ENCODE peak calls at places on chromosomes 5 and 9, in four cellular contexts. One of them, this sample, is unnamed.

GRCh38 chr9:76905984-76906861 is at the start of gene PRUNE2:
- DNase-seq in PC-3: peak; percentile 21
- DNase-seq in fibroblast of lung: peak; percentile 92
- DNase-seq in OCI-LY7: no peak
- DNase-seq in this sample: no peak

GRCh38 chr5:56244676-56245075 is 11.5 kb upstream of the ANKRD55 start:
- DNase-seq in fibroblast of lung: no peak
- DNase-seq in PC-3: no peak
- DNase-seq in OCI-LY7: no peak
- DNase-seq in this sample: no peak

GRCh38 chr9:12817702-12818101 is 42.9 kb downstream of the LURAP1L start:
- DNase-seq in OCI-LY7: no peak
- DNase-seq in fibroblast of lung: peak; percentile 75
- DNase-seq in PC-3: peak; percentile 88
- DNase-seq in this sample: no peak

GRCh38 chr9:132670359-132670815 is at the start of gene GTF3C4:
- DNase-seq in OCI-LY7: peak; percentile 91
- DNase-seq in PC-3: peak; percentile 61
- DNase-seq in fibroblast of lung: peak; percentile 41
- DNase-seq in this sample: peak; percentile 89

GRCh38 chr5:60851681-60852080 is 7.6 kb upstream of the ELOVL7 start:
- DNase-seq in OCI-LY7: no peak
- DNase-seq in PC-3: no peak
- DNase-seq in fibroblast of lung: peak; percentile 29
- DNase-seq in this sample: no peak

GRCh38 chr5:149675467-149676201 is 54.5 kb upstream of the PPARGC1B start:
- DNase-seq in PC-3: no peak
- DNase-seq in fibroblast of lung: no peak
- DNase-seq in OCI-LY7: no peak
- DNase-seq in this sample: no peak

GRCh38 chr5:164555809-164556208 is 1050.4 kb downstream of the MAT2B start:
- DNase-seq in fibroblast of lung: no peak
- DNase-seq in PC-3: peak; percentile 26
- DNase-seq in OCI-LY7: no peak
- DNase-seq in this sample: no peak

GRCh38 chr5:643811-644271 is 31.7 kb downstream of the CEP72 start:
- DNase-seq in fibroblast of lung: no peak
- DNase-seq in PC-3: no peak
- DNase-seq in OCI-LY7: peak; percentile 15
- DNase-seq in this sample: no peak

GRCh38 chr9:102700936-102701335 is 294.2 kb upstream of the CYLC2 start:
- DNase-seq in fibroblast of lung: no peak
- DNase-seq in PC-3: no peak
- DNase-seq in OCI-LY7: no peak
- DNase-seq in this sample: no peak

GRCh38 chr5:43168175-43168574 is 23.9 kb upstream of the NIM1K start:
- DNase-seq in fibroblast of lung: no peak
- DNase-seq in PC-3: peak; percentile 53
- DNase-seq in OCI-LY7: no peak
- DNase-seq in this sample: no peak

GRCh38 chr5:62340392-62340791 is 34.4 kb downstream of the KIF2A start:
- DNase-seq in fibroblast of lung: no peak
- DNase-seq in OCI-LY7: peak; percentile 14
- DNase-seq in PC-3: peak; percentile 64
- DNase-seq in this sample: peak; percentile 51

GRCh38 chr9:13268469-13268868 is 11.0 kb downstream of the MPDZ start:
- DNase-seq in fibroblast of lung: peak; percentile 92
- DNase-seq in OCI-LY7: no peak
- DNase-seq in PC-3: peak; percentile 68
- DNase-seq in this sample: no peak

GRCh38 chr5:60184599-60184998 is 291.1 kb upstream of the PDE4D start:
- DNase-seq in PC-3: no peak
- DNase-seq in OCI-LY7: no peak
- DNase-seq in fibroblast of lung: peak; percentile 63
- DNase-seq in this sample: no peak

GRCh38 chr5:55982957-55983381 is 11.8 kb downstream of the IL6ST start:
- DNase-seq in PC-3: peak; percentile 11
- DNase-seq in fibroblast of lung: no peak
- DNase-seq in OCI-LY7: no peak
- DNase-seq in this sample: no peak

GRCh38 chr9:89871871-89872331 is 267.1 kb downstream of the GADD45G start:
- DNase-seq in fibroblast of lung: no peak
- DNase-seq in OCI-LY7: no peak
- DNase-seq in PC-3: no peak
- DNase-seq in this sample: no peak

GRCh38 chr9:80440724-80441123 is 869.0 kb downstream of the TLE4 start:
- DNase-seq in fibroblast of lung: no peak
- DNase-seq in OCI-LY7: no peak
- DNase-seq in PC-3: no peak
- DNase-seq in this sample: no peak

GRCh38 chr5:2617461-2617860 is 134.0 kb downstream of the IRX2 start:
- DNase-seq in fibroblast of lung: no peak
- DNase-seq in OCI-LY7: no peak
- DNase-seq in PC-3: no peak
- DNase-seq in this sample: no peak

GRCh38 chr9:131382850-131383729 is 10.8 kb upstream of the PRRC2B start:
- DNase-seq in PC-3: peak; percentile 67
- DNase-seq in OCI-LY7: no peak
- DNase-seq in fibroblast of lung: peak; percentile 89
- DNase-seq in this sample: no peak

GRCh38 chr9:130453487-130453886 is 8.7 kb downstream of the ASS1 start:
- DNase-seq in fibroblast of lung: peak; percentile 55
- DNase-seq in PC-3: peak; percentile 24
- DNase-seq in OCI-LY7: no peak
- DNase-seq in this sample: no peak

DNA sequence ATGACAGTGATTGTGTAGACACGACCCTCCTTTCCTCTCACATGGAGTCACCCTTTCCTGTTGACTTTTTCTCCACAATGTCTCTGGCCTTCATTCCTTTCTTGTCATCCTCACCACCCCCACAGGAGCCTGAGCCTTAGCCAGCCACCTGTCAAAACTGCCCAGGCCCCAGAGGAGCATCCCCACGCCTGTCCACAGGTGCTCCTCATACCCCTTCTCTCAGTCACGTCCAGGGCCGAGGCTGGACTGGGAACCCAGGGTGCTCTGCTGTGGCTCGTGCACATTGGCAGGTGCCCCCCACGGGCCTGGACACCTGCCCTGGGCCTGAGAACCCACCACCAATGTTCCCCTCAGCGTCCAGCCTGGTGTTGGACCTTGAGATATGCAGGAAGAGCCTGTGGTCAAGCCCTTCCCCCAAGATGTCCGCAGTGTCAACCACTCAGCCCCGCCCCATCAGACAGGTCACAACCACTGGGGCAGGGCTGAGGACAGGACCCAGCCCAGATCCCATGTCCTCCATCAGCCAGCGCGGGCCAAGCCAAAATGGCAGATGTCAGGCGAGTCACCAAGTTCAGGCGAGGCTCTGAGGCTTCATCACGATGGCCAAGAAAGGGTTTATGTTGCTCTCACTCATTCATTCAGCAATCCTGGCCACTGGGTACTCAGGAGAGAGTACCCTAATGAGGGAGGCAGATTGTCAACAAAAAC is 65.8 kb upstream of the STXBP1 start:
- DNase-seq in fibroblast of lung: no peak
- DNase-seq in OCI-LY7: no peak
- DNase-seq in PC-3: no peak
- DNase-seq in this sample: no peak
- H3K27ac ChIP-seq in fibroblast of lung: peak overlapping the region; percentile 75
- H3K27ac ChIP-seq in OCI-LY7: no peak overlapping the region
- H3K27ac ChIP-seq in PC-3: peak overlapping the region; percentile 82
- H3K27ac ChIP-seq in this sample: no peak overlapping the region

GRCh38 chr9:15176821-15177220 is 130.2 kb downstream of the TTC39B start:
- DNase-seq in OCI-LY7: no peak
- DNase-seq in PC-3: no peak
- DNase-seq in fibroblast of lung: no peak
- DNase-seq in this sample: no peak
- H3K9me3 ChIP-seq in OCI-LY7: no peaks in the 10 kb centered on the region
- H3K9me3 ChIP-seq in PC-3: no peaks in the 10 kb centered on the region
- H3K9me3 ChIP-seq in fibroblast of lung: no peaks in the 10 kb centered on the region
- H3K9me3 ChIP-seq in this sample: no peaks in the 10 kb centered on the region

GRCh38 chr5:6716634-6717149 is 3.5 kb downstream of the TENT4A start:
- DNase-seq in OCI-LY7: no peak
- DNase-seq in fibroblast of lung: no peak
- DNase-seq in PC-3: no peak
- DNase-seq in this sample: no peak
- H3K4me1 ChIP-seq in OCI-LY7: peaks cover 72% of the 10 kb centered on the region
- H3K4me1 ChIP-seq in fibroblast of lung: peaks cover 19% of the 10 kb centered on the region
- H3K4me1 ChIP-seq in PC-3: peaks cover 38% of the 10 kb centered on the region
- H3K4me1 ChIP-seq in this sample: peaks cover 76% of the 10 kb centered on the region

DNA sequence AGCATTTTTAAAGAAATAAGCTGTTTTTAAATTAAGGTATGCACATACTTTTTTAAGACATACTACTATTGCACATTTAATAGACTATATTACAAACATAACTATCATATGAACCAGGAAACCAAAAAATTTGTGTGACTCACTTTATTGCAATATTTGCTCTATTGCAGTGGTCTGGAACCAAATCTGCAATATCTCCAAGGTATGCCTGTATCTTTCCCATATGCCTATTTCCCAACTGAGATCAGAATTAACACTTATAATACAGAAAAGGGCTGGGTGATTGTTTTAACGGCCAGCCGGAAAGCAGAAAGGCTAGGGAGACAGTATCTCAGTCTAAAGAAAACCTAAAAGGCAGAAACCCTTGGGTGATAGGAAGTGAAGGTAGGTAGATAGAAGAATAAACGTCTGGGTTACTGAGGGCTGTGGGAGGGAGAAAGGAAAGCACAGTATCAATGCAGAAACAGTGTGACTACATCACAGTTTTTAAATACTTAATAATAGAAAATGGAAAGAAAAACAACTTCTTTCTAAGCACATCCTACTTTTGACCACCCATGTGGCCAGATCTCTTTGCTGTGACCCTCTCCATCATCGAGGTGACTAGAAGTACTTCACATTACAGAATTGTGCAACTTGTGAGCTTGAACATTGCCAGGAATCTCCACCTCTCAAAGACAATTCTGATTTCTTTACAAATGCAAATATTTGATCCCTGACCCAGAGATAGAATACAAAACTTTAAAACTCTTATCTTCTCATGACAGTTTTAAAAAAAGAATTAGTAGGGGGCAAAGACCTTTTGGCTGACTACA is 126.4 kb downstream of the LPAR1 start:
- DNase-seq in OCI-LY7: no peak
- DNase-seq in PC-3: peak; percentile 90
- DNase-seq in fibroblast of lung: peak; percentile 59
- DNase-seq in this sample: no peak
- H3K27ac ChIP-seq in OCI-LY7: no peak overlapping the region
- H3K27ac ChIP-seq in PC-3: peak overlapping the region; percentile 100
- H3K27ac ChIP-seq in fibroblast of lung: peak overlapping the region; percentile 82
- H3K27ac ChIP-seq in this sample: no peak overlapping the region

GRCh38 chr9:4301302-4301701 is 1.4 kb upstream of the GLIS3 start:
- DNase-seq in OCI-LY7: no peak
- DNase-seq in PC-3: peak; percentile 49
- DNase-seq in fibroblast of lung: peak; percentile 68
- DNase-seq in this sample: no peak

GRCh38 chr9:4305065-4305481 is 5.2 kb upstream of the GLIS3 start:
- DNase-seq in PC-3: no peak
- DNase-seq in OCI-LY7: no peak
- DNase-seq in fibroblast of lung: no peak
- DNase-seq in this sample: no peak

GRCh38 chr9:4303002-4303401 is 3.1 kb upstream of the GLIS3 start:
- DNase-seq in OCI-LY7: no peak
- DNase-seq in fibroblast of lung: peak; percentile 55
- DNase-seq in PC-3: peak; percentile 34
- DNase-seq in this sample: no peak

GRCh38 chr9:4299006-4299795 is 667 bp downstream of the GLIS3 start:
- DNase-seq in PC-3: peak; percentile 18
- DNase-seq in fibroblast of lung: peak; percentile 64
- DNase-seq in OCI-LY7: no peak
- DNase-seq in this sample: peak; percentile 40

GRCh38 chr9:4301971-4302427 is 2.1 kb upstream of the GLIS3 start:
- DNase-seq in PC-3: peak; percentile 87
- DNase-seq in fibroblast of lung: peak; percentile 97
- DNase-seq in OCI-LY7: no peak
- DNase-seq in this sample: no peak
- H3K9me3 ChIP-seq in PC-3: no peaks in the 10 kb centered on the region
- H3K9me3 ChIP-seq in fibroblast of lung: no peaks in the 10 kb centered on the region
- H3K9me3 ChIP-seq in OCI-LY7: no peaks in the 10 kb centered on the region
- H3K9me3 ChIP-seq in this sample: no peaks in the 10 kb centered on the region

GRCh38 chr9:106875548-106875947 is 12.6 kb downstream of the ZNF462 start:
- DNase-seq in PC-3: peak; percentile 38
- DNase-seq in OCI-LY7: no peak
- DNase-seq in fibroblast of lung: no peak
- DNase-seq in this sample: no peak
- H3K4me1 ChIP-seq in PC-3: peaks cover 16% of the 10 kb centered on the region
- H3K4me1 ChIP-seq in OCI-LY7: no peaks in the 10 kb centered on the region
- H3K4me1 ChIP-seq in fibroblast of lung: peaks cover 29% of the 10 kb centered on the region
- H3K4me1 ChIP-seq in this sample: no peaks in the 10 kb centered on the region

DNA sequence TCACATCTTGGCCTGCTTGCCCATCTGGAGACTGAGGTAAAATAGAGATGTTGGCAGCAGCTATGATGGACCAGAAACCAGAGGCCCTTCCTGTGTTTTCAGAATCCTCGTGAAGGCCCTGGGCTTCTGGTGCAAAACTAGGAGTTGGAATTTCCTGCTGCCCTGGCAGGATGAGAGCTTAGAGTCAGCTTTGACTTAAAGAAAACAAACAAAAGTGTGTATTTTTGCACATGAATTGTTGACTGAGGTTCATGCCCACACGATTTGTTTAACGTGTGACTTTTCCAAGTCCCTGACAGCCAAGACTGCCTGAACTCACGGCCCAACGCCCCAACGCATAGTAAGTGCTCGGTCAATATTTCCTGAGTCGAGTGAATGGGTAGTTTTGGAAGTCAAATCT is 303.1 kb downstream of the MLLT3 start:
- DNase-seq in PC-3: no peak
- DNase-seq in fibroblast of lung: peak; percentile 13
- DNase-seq in OCI-LY7: no peak
- DNase-seq in this sample: no peak
- H3K27ac ChIP-seq in PC-3: no peak overlapping the region
- H3K27ac ChIP-seq in fibroblast of lung: no peak overlapping the region
- H3K27ac ChIP-seq in OCI-LY7: no peak overlapping the region
- H3K27ac ChIP-seq in this sample: no peak overlapping the region

This sample was measured in CD4-positive, CD25-positive, alpha-beta regulatory T cell.